ENCODE peak calls at places on chromosome 22, in eight cellular contexts. O is stomach, F is GM23338, Q is HCT116, R is SK-N-SH, Z is transverse colon, L is upper lobe of left lung, E is HL-60. K is an unnamed sample.
A peak's percentile ranks its signal among the peaks of the same experiment; 100 is the strongest.

GRCh38 chr22:38921801-38922200 is 35.6 kb upstream of the APOBEC3A start:
- DNase-seq in O (no peak), Z (no peak), R (no peak), E (no peak), F (no peak), L (no peak), Q (no peak), K (no peak)

GRCh38 chr22:39470462-39471335 is 13.9 kb downstream of the MGAT3 start:
- DNase-seq in R (peak; percentile 59), Z (no peak), E (no peak), O (no peak), Q (no peak), F (no peak), L (no peak), K (no peak)

GRCh38 chr22:19039448-19039780 is 82.8 kb downstream of the DGCR2 start:
- DNase-seq in L (no peak), R (no peak), E (no peak), Q (no peak), O (no peak), F (no peak), Z (no peak), K (no peak)

GRCh38 chr22:37214431-37215025 is 2.3 kb upstream of the SSTR3 start:
- DNase-seq in L (no peak), E (no peak), F (no peak), O (no peak), R (no peak), Z (no peak), Q (no peak), K (peak; percentile 49)

GRCh38 chr22:23069502-23070357 is 589 bp upstream of the GNAZ start:
- DNase-seq in Q (peak; percentile 71), Z (peak; percentile 93), O (peak; percentile 97), E (peak; percentile 73), F (peak; percentile 93), R (peak; percentile 99), L (peak; percentile 89), K (peak; percentile 95)

GRCh38 chr22:26581769-26582168 is 8.2 kb downstream of the TPST2 start:
- DNase-seq in Z (no peak), E (no peak), F (no peak), O (no peak), L (no peak), R (no peak), Q (no peak), K (no peak)

GRCh38 chr22:22076361-22076760 is 93.8 kb upstream of the TOP3B start:
- DNase-seq in Z (no peak), F (no peak), O (no peak), L (no peak), E (no peak), Q (no peak), R (peak; percentile 36), K (no peak)

GRCh38 chr22:20234760-20235452 is 33.2 kb downstream of the RTN4R start:
- DNase-seq in F (no peak), O (no peak), E (no peak), Z (no peak), Q (no peak), R (no peak), L (no peak), K (no peak)

GRCh38 chr22:21650823-21651520 is 8.9 kb downstream of the SDF2L1 start:
- DNase-seq in O (no peak), L (no peak), F (peak; percentile 40), E (no peak), Q (no peak), R (no peak), Z (no peak), K (no peak)

GRCh38 chr22:35140879-35141745 is 75.2 kb downstream of the ISX start:
- DNase-seq in Z (peak; percentile 79), O (no peak), Q (no peak), R (peak; percentile 23), F (peak; percentile 90), E (no peak), L (no peak), K (no peak)

GRCh38 chr22:48054596-48054995 is 1292.1 kb downstream of the TBC1D22A start:
- DNase-seq in Z (no peak), L (no peak), O (no peak), Q (no peak), F (no peak), E (no peak), R (no peak), K (no peak)

GRCh38 chr22:19037282-19038163 is 84.7 kb downstream of the DGCR2 start:
- DNase-seq in E (no peak), Q (no peak), L (peak; percentile 17), R (no peak), Z (no peak), O (no peak), F (no peak), K (peak; percentile 51)

GRCh38 chr22:40107756-40108437 is 69.8 kb upstream of the TNRC6B start:
- DNase-seq in F (no peak), Z (peak; percentile 12), E (no peak), Q (no peak), L (peak; percentile 25), R (no peak), O (peak; percentile 33), K (no peak)

GRCh38 chr22:26690654-26691376 is 33.4 kb downstream of the MIAT start:
- DNase-seq in Q (no peak), E (no peak), O (no peak), L (no peak), Z (no peak), R (no peak), F (no peak), K (no peak)

GRCh38 chr22:37242395-37242918 is 1.6 kb downstream of the RAC2 start:
- DNase-seq in E (peak; percentile 99), Q (no peak), L (peak; percentile 89), R (peak; percentile 60), O (peak; percentile 74), F (no peak), Z (peak; percentile 82), K (peak; percentile 73)

GRCh38 chr22:19818264-19819208 is 36.1 kb downstream of the GNB1L start:
- DNase-seq in Z (no peak), F (no peak), Q (no peak), E (no peak), L (peak; percentile 20), R (peak; percentile 30), O (peak; percentile 16), K (no peak)

GRCh38 chr22:32518848-32519247 is 44.2 kb downstream of the FBXO7 start:
- DNase-seq in Q (peak; percentile 15), F (peak; percentile 40), E (no peak), L (no peak), Z (no peak), O (no peak), R (no peak), K (no peak)

GRCh38 chr22:22884010-22884887 is 3.4 kb upstream of the IGLL5 start:
- DNase-seq in L (peak; percentile 42), Z (peak; percentile 75), E (peak; percentile 82), O (peak; percentile 53), F (peak; percentile 88), R (peak; percentile 79), Q (peak; percentile 66), K (no peak)

GRCh38 chr22:22219140-22219996 is 25.2 kb upstream of the VPREB1 start:
- DNase-seq in O (no peak), F (no peak), Z (no peak), R (no peak), L (no peak), Q (no peak), E (no peak), K (no peak)

GRCh38 chr22:21823740-21824438 is 43.6 kb downstream of the MAPK1 start:
- DNase-seq in E (no peak), Q (no peak), O (no peak), L (no peak), Z (no peak), F (no peak), R (no peak), K (no peak)

GRCh38 chr22:23402275-23403151 is 177.6 kb downstream of the IGLL1 start:
- DNase-seq in E (peak; percentile 52), F (peak; percentile 88), R (peak; percentile 96), Z (peak; percentile 80), L (peak; percentile 77), Q (peak; percentile 66), O (peak; percentile 75), K (peak; percentile 67)

GRCh38 chr22:27918351-27919221 is 470 bp downstream of the PITPNB start:
- DNase-seq in R (peak; percentile 80), O (peak; percentile 33), L (peak; percentile 56), E (peak; percentile 16), F (peak; percentile 77), Z (peak; percentile 55), Q (no peak), K (peak; percentile 78)
- TF ChIP-seq POLR2AphosphoS5 in R (no peak), O (no peak), L (peak; percentile 23), E (peak; percentile 71), F (no peak), Z (no peak), Q (no peak), K (no peak)

GRCh38 chr22:46090051-46090591 is 60.2 kb upstream of the PPARA start:
- DNase-seq in F (no peak), O (peak; percentile 85), L (no peak), R (no peak), Z (peak; percentile 28), E (no peak), Q (no peak), K (peak; percentile 88)
- TF ChIP-seq POLR2AphosphoS5 in F (no peak), O (peak; percentile 43), L (no peak), R (no peak), Z (no peak), E (no peak), Q (no peak), K (peak; percentile 28)

GRCh38 chr22:44304906-44305305 is 7.8 kb downstream of the SHISAL1 start:
- DNase-seq in Q (no peak), E (no peak), F (no peak), L (no peak), O (no peak), R (no peak), Z (no peak), K (no peak)

GRCh38 chr22:44305455-44305854 is 7.3 kb downstream of the SHISAL1 start:
- DNase-seq in Z (no peak), E (no peak), O (no peak), L (no peak), F (no peak), R (no peak), Q (no peak), K (no peak)

GRCh38 chr22:44305888-44306287 is 6.9 kb downstream of the SHISAL1 start:
- DNase-seq in R (no peak), Q (no peak), O (no peak), L (no peak), E (no peak), F (no peak), Z (peak; percentile 52), K (peak; percentile 90)

GRCh38 chr22:44307509-44308169 is 5.1 kb downstream of the SHISAL1 start:
- DNase-seq in Q (no peak), L (no peak), F (no peak), R (no peak), E (no peak), O (no peak), Z (no peak), K (peak; percentile 90)

DNA sequence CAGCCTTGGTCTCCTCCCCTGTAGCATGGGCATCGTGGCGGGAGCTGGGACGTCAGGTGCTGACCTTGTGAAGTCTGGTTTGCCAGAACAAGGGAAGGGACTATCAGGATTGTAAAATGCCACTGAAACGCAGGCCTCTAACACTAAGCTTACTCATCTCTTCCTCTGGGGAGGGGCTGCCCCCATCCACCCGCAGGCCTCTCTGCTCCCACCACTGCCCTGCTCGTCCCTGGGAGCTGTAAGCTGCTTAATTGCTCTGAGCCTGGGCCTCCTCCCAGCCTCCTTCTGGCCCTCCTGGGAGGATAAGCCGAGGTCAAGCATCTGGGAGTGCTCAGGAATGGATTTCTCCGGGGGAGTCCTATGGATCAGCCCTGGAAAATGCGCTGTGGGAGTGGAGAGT is 8.4 kb downstream of the SHISAL1 start:
- DNase-seq in F (no peak), Q (no peak), Z (no peak), R (no peak), L (no peak), O (no peak), E (no peak), K (no peak)
- TF ChIP-seq POLR2AphosphoS5 in F (no peak), Q (no peak), Z (no peak), R (no peak), L (no peak), O (no peak), E (no peak), K (no peak)

GRCh38 chr22:46909237-46910030 is 147.0 kb downstream of the TBC1D22A start:
- DNase-seq in F (no peak), Q (no peak), E (no peak), O (no peak), Z (no peak), L (no peak), R (no peak), K (no peak)
- TF ChIP-seq POLR2AphosphoS5 in F (no peak), Q (no peak), E (no peak), O (no peak), Z (no peak), L (no peak), R (no peak), K (no peak)